ENCODE peak calls at places on chromosomes 16 and 17, in ten cellular contexts. N is IMR-90, E is endodermal cell, T is mammary epithelial cell, K is GM06990, S is heart right ventricle, Z is heart left ventricle, X is body of pancreas, A is left ventricle myocardium inferior, G is AG04450. C is an unnamed sample. For H3K27me3, the result is how much of the 10 kb centered on the place peaks cover.

GRCh38 chr17:62870581-62870964 is 62.5 kb upstream of the MARCHF10 start:
- DNase-seq in X (no peak), Z (no peak), G (no peak), N (no peak), E (peak), A (no peak), K (no peak), T (no peak), S (no peak), C (no peak)

GRCh38 chr16:53090591-53091507 is 36.1 kb downstream of the CHD9 start:
- DNase-seq in T (peak), K (peak), A (peak), X (peak), Z (peak), N (peak), E (no peak), G (peak), S (peak), C (peak)

GRCh38 chr16:24589997-24590396 is 50.6 kb downstream of the RBBP6 start:
- DNase-seq in T (peak), K (no peak), S (no peak), G (no peak), Z (no peak), A (no peak), X (no peak), E (no peak), N (no peak), C (no peak)

GRCh38 chr17:71039391-71039790 is 870.1 kb downstream of the KCNJ2 start:
- DNase-seq in S (no peak), E (no peak), Z (no peak), T (no peak), X (no peak), N (no peak), A (no peak), G (no peak), K (no peak), C (no peak)

GRCh38 chr16:66300501-66300900 is 66.0 kb upstream of the CDH5 start:
- DNase-seq in S (no peak), E (no peak), G (no peak), A (no peak), N (no peak), K (no peak), T (no peak), X (no peak), Z (no peak), C (no peak)

GRCh38 chr16:2767140-2767731 is 9.8 kb downstream of the ELOB start:
- DNase-seq in N (no peak), K (no peak), E (no peak), S (no peak), A (no peak), T (no peak), X (no peak), G (no peak), Z (no peak), C (no peak)

GRCh38 chr16:85564277-85565051 is 48.7 kb upstream of the GSE1 start:
- DNase-seq in E (no peak), K (peak), N (no peak), X (peak), T (peak), A (no peak), Z (no peak), S (no peak), G (no peak), C (no peak)

GRCh38 chr16:4624827-4625616 is 396 bp downstream of the MGRN1 start:
- DNase-seq in G (peak), Z (peak), T (peak), A (peak), E (peak), K (peak), N (peak), S (peak), X (peak), C (no peak)

GRCh38 chr17:42316755-42317154 is 28.5 kb downstream of the STAT5A start:
- DNase-seq in A (no peak), G (no peak), N (no peak), K (no peak), E (no peak), X (no peak), T (no peak), S (no peak), Z (no peak), C (no peak)

GRCh38 chr16:82603784-82604411 is 22.9 kb upstream of the CDH13 start:
- DNase-seq in T (peak), X (peak), A (peak), K (no peak), Z (peak), N (peak), E (peak), S (peak), G (peak), C (no peak)

GRCh38 chr17:6526362-6527152 is 29.8 kb downstream of the PITPNM3 start:
- DNase-seq in A (no peak), T (no peak), S (no peak), G (no peak), Z (no peak), E (peak), K (no peak), N (peak), X (no peak), C (no peak)

GRCh38 chr16:13909872-13910303 is 10.1 kb upstream of the ERCC4 start:
- DNase-seq in A (peak), K (no peak), Z (peak), S (peak), T (peak), N (peak), E (no peak), G (peak), X (peak), C (no peak)

GRCh38 chr17:81342700-81343070 is 47.6 kb upstream of the SLC38A10 start:
- DNase-seq in E (no peak), G (no peak), T (no peak), Z (no peak), X (no peak), K (no peak), S (no peak), A (no peak), N (no peak), C (no peak)

GRCh38 chr16:67294927-67295326 is 15.6 kb downstream of the PLEKHG4 start:
- DNase-seq in E (peak), S (no peak), T (no peak), K (no peak), Z (no peak), G (no peak), X (no peak), A (no peak), N (peak), C (peak)

GRCh38 chr17:36547776-36548175 is 3.1 kb downstream of the GGNBP2 start:
- DNase-seq in E (no peak), N (no peak), A (no peak), X (no peak), T (no peak), Z (no peak), K (no peak), G (no peak), S (no peak), C (no peak)

GRCh38 chr16:8814095-8814806 is 16.6 kb downstream of the PMM2 start:
- DNase-seq in S (no peak), G (no peak), A (no peak), T (no peak), N (no peak), E (no peak), X (no peak), K (no peak), Z (no peak), C (no peak)

GRCh38 chr17:75589919-75590303 is 2.3 kb downstream of the MYO15B start:
- DNase-seq in S (no peak), Z (no peak), A (peak), T (no peak), X (peak), G (no peak), K (no peak), N (no peak), E (no peak), C (no peak)

GRCh38 chr17:8386841-8387240 is 3.8 kb upstream of the RPL26 start:
- DNase-seq in G (no peak), Z (no peak), E (peak), X (no peak), T (no peak), S (no peak), N (no peak), K (no peak), A (no peak), C (no peak)

GRCh38 chr17:37361543-37361942 is 14.2 kb upstream of the C17orf78 start:
- DNase-seq in N (no peak), E (no peak), A (no peak), K (no peak), X (no peak), S (no peak), T (peak), Z (no peak), G (no peak), C (no peak)

GRCh38 chr17:40063034-40063765 is 435 bp downstream of the THRA start:
- DNase-seq in A (peak), T (peak), N (no peak), S (no peak), E (peak), K (no peak), Z (peak), G (no peak), X (peak), C (no peak)

GRCh38 chr17:41652461-41652960 is 28.1 kb upstream of the KRT17 start:
- DNase-seq in K (no peak), N (no peak), A (no peak), X (no peak), S (no peak), E (peak), T (peak), G (no peak), Z (no peak), C (no peak)

GRCh38 chr16:4682084-4682581 is 11.2 kb upstream of the NUDT16L1 start:
- DNase-seq in N (no peak), Z (no peak), E (peak), T (no peak), A (no peak), K (no peak), G (no peak), S (no peak), X (no peak), C (no peak)

GRCh38 chr16:75580-76501 is 2.2 kb upstream of the MPG start:
- DNase-seq in T (no peak), G (no peak), Z (peak), S (peak), A (peak), E (peak), N (peak), K (no peak), X (peak), C (no peak)

GRCh38 chr16:73420244-73421040 is 372.5 kb upstream of the ZFHX3 start:
- DNase-seq in N (no peak), E (no peak), T (no peak), A (no peak), X (no peak), S (no peak), G (no peak), K (no peak), Z (no peak), C (no peak)

GRCh38 chr16:87420401-87421368 is 28.5 kb downstream of the MAP1LC3B start:
- DNase-seq in E (no peak), G (no peak), T (no peak), X (no peak), N (no peak), A (no peak), S (no peak), Z (no peak), K (no peak), C (no peak)

GRCh38 chr17:46121165-46121764 is 72.0 kb downstream of the KANSL1 start:
- DNase-seq in A (no peak), E (no peak), T (no peak), Z (no peak), S (no peak), K (no peak), G (no peak), X (no peak), N (no peak), C (no peak)

GRCh38 chr17:71548540-71549190 is 572.2 kb upstream of the SOX9 start:
- DNase-seq in K (no peak), T (peak), X (no peak), Z (no peak), S (no peak), N (peak), E (no peak), A (no peak), G (no peak), C (no peak)

GRCh38 chr16:9787717-9788116 is 394.5 kb downstream of the GRIN2A start:
- DNase-seq in G (no peak), T (no peak), N (no peak), K (no peak), E (no peak), Z (no peak), A (no peak), X (no peak), S (peak), C (no peak)

GRCh38 chr16:60074378-60074777 is 1340.3 kb upstream of the GOT2 start:
- DNase-seq in S (no peak), E (no peak), Z (no peak), X (no peak), N (no peak), T (no peak), K (no peak), A (no peak), G (no peak), C (no peak)

GRCh38 chr16:86424413-86424812 is 85.9 kb upstream of the FOXF1 start:
- DNase-seq in E (peak), A (no peak), X (no peak), G (no peak), Z (no peak), K (no peak), N (no peak), S (no peak), T (no peak), C (no peak)

DNA sequence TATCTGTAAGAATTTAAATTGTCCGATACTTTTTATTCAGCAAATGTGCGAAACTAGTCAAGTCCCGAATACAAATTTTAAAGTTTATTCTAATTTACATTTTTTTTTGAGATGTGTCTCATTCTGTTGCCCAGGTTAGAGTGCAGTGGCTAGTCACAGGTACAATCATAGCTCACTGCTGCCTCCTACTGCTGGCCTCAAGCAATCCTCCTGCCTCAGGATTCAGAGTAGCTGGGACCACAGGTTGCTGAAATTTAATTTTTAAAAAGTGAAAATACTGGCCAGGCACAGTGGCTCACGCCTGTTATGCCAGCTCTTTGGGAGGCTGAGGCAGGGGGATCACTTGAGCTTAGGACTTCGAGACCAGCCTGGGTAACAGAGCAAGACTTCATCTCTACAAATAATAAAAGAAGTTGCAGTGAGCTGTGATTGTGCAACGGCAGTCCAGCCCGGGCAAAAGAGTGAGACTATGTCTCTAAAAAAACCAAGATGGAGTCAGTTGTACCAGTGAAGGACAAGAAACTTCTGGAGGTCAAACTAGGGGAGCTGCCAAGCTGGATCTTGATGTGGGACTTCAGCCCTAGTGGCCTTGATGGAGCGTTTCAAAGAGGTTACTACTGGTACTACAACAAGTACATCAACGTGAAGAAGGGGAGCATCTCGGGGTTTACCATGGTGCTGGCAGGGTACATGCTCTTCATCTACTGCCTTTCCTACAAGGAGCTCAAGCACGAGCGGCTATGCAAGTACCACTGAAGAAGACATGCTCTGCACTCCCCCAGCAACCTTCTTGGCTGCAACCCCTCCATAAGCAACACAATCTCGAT is 5.6 kb downstream of the POLG2 start:
- DNase-seq in N (peak), G (no peak), K (no peak), A (no peak), X (no peak), T (no peak), E (peak), Z (no peak), S (peak), C (no peak)
- TF ChIP-seq CTCF in N (peak), G (peak), K (peak), A (peak), X (peak), T (peak), E (peak), Z (peak), S (peak), C (peak)

GRCh38 chr16:51150159-51150893 is 744 bp downstream of the SALL1 start:
- DNase-seq in N (no peak), K (no peak), S (no peak), X (no peak), Z (no peak), A (no peak), T (no peak), E (peak), G (no peak), C (no peak)
- H3K27me3 ChIP-seq in N (under half), K (under half), S (half or more), X (half or more), Z (half or more), A (half or more), T (half or more), E (under half), G (under half), C (under half)

GRCh38 chr16:1601031-1601430 is 10.8 kb downstream of the IFT140 start:
- DNase-seq in E (no peak), T (no peak), X (no peak), A (no peak), Z (no peak), G (no peak), S (no peak), K (no peak), N (no peak), C (no peak)
- TF ChIP-seq CTCF in E (no peak), T (no peak), X (no peak), A (no peak), Z (no peak), G (no peak), S (no peak), K (no peak), N (no peak), C (no peak)

GRCh38 chr17:48539177-48539576 is 5.7 kb downstream of the HOXB2 start:
- DNase-seq in N (peak), T (peak), A (no peak), K (no peak), X (no peak), Z (no peak), S (no peak), E (no peak), G (no peak), C (peak)
- H3K27me3 ChIP-seq in N (under half), T (under half), A (half or more), K (under half), X (under half), Z (under half), S (half or more), E (half or more), G (under half), C (under half)

GRCh38 chr17:77728022-77728671 is 230.4 kb upstream of the TNRC6C start:
- DNase-seq in A (peak), Z (peak), E (peak), G (no peak), K (no peak), T (peak), N (no peak), X (no peak), S (peak), C (peak)
- TF ChIP-seq CTCF in A (peak), Z (peak), E (peak), G (no peak), K (no peak), T (peak), N (no peak), X (no peak), S (peak), C (peak)

GRCh38 chr17:79919164-79919585 is 79.9 kb upstream of the CBX4 start:
- DNase-seq in S (peak), K (no peak), N (no peak), A (peak), E (peak), Z (peak), T (peak), X (peak), G (no peak), C (no peak)
- H3K27me3 ChIP-seq in S (half or more), K (under half), N (half or more), A (half or more), E (under half), Z (under half), T (under half), X (under half), G (half or more), C (under half)

GRCh38 chr16:1428511-1428910 is 2.4 kb upstream of the PERCC1 start:
- DNase-seq in N (no peak), X (no peak), S (no peak), K (peak), T (no peak), A (no peak), Z (peak), E (peak), G (no peak), C (no peak)
- TF ChIP-seq CTCF in N (peak), X (no peak), S (peak), K (peak), T (peak), A (peak), Z (peak), E (peak), G (peak), C (peak)

C was measured in BJ.